ENCODE peak calls at places on chromosome 18, in nine cellular contexts. R, K, L, W, Z, G, Q, N and A are unnamed samples.

GRCh38 chr18:75530548-75531211 is 103.2 kb upstream of the SMIM21 start:
- DNase-seq in R (no peak), K (no peak), L (peak; percentile 28), W (no peak), Z (peak; percentile 66), G (peak; percentile 7), Q (no peak), N (no peak), A (no peak)

GRCh38 chr18:58004317-58004716 is 39.7 kb upstream of the NEDD4L start:
- DNase-seq in R (no peak), K (no peak), L (peak; percentile 84), W (no peak), Z (no peak), G (peak; percentile 92), Q (no peak), N (no peak), A (no peak)

GRCh38 chr18:63553117-63553516 is 10.9 kb downstream of the SERPINB12 start:
- DNase-seq in R (no peak), K (no peak), L (peak; percentile 83), W (no peak), Z (no peak), G (peak; percentile 41), Q (no peak), N (peak; percentile 23), A (no peak)

GRCh38 chr18:62741118-62741566 is 25.8 kb downstream of the PHLPP1 start:
- DNase-seq in R (no peak), K (no peak), L (peak; percentile 23), W (no peak), Z (no peak), G (peak; percentile 63), Q (no peak), N (no peak), A (no peak)

GRCh38 chr18:45621068-45621511 is 5.8 kb downstream of the SLC14A2 start:
- DNase-seq in R (no peak), K (peak; percentile 3), L (peak; percentile 46), W (no peak), Z (no peak), G (peak; percentile 51), Q (no peak), N (peak; percentile 63), A (no peak)

GRCh38 chr18:22307528-22307927 is 110.2 kb downstream of the CTAGE1 start:
- DNase-seq in R (no peak), K (no peak), L (no peak), W (no peak), Z (no peak), G (no peak), Q (no peak), N (no peak), A (no peak)

GRCh38 chr18:7974200-7974874 is 407.2 kb downstream of the PTPRM start:
- DNase-seq in R (no peak), K (no peak), L (no peak), W (no peak), Z (no peak), G (no peak), Q (no peak), N (no peak), A (no peak)

GRCh38 chr18:58942486-58942885 is 77.8 kb downstream of the ZNF532 start:
- DNase-seq in R (no peak), K (no peak), L (no peak), W (no peak), Z (no peak), G (peak; percentile 76), Q (no peak), N (no peak), A (no peak)

GRCh38 chr18:30652377-30652776 is 390.2 kb downstream of the DSC3 start:
- DNase-seq in R (no peak), K (no peak), L (no peak), W (no peak), Z (no peak), G (no peak), Q (no peak), N (no peak), A (no peak)

GRCh38 chr18:11885278-11885991 is 22.7 kb downstream of the MPPE1 start:
- DNase-seq in R (no peak), K (no peak), L (no peak), W (no peak), Z (no peak), G (no peak), Q (no peak), N (peak; percentile 71), A (no peak)

GRCh38 chr18:10049721-10050120 is 135.9 kb downstream of the VAPA start:
- DNase-seq in R (no peak), K (no peak), L (no peak), W (no peak), Z (no peak), G (no peak), Q (no peak), N (no peak), A (no peak)